ENCODE peak calls at places on chromosomes 1 and 21, in five cellular contexts. U is HepG2; V is RKO; P is activated CD4-positive, alpha-beta T cell treated with anti-CD3 and anti-CD28 coated beads for 24 hours; K is left cardiac atrium. T is an unnamed sample.

GRCh38 chr1:37682334-37682987 is 9.9 kb upstream of the CDCA8 start:
- DNase-seq in U (peak), V (peak), P (peak), K (peak), T (peak)

GRCh38 chr1:176878750-176879536 is 285.6 kb downstream of the ASTN1 start:
- DNase-seq in U (no peak), V (no peak), P (no peak), K (no peak), T (no peak)

GRCh38 chr21:45148316-45149000 is 74.1 kb downstream of the ADARB1 start:
- DNase-seq in U (no peak), V (no peak), P (no peak), K (no peak), T (no peak)

GRCh38 chr1:229344937-229345684 is 2.3 kb upstream of the CCSAP start:
- DNase-seq in U (no peak), V (no peak), P (no peak), K (no peak), T (peak)

GRCh38 chr1:94090761-94091160 is 30.2 kb downstream of the ABCA4 start:
- DNase-seq in U (no peak), V (no peak), P (no peak), K (no peak), T (no peak)

GRCh38 chr1:21263653-21264225 is 26.5 kb downstream of the ECE1 start:
- DNase-seq in U (no peak), V (no peak), P (no peak), K (no peak), T (no peak)

GRCh38 chr1:15151377-15151806 is 2.2 kb upstream of the TMEM51 start:
- DNase-seq in U (peak), V (no peak), P (no peak), K (no peak), T (no peak)

GRCh38 chr1:54163051-54163450 is 10.3 kb upstream of the CDCP2 start:
- DNase-seq in U (no peak), V (no peak), P (no peak), K (no peak), T (no peak)

GRCh38 chr1:21308330-21308729 is 18.1 kb upstream of the ECE1 start:
- DNase-seq in U (no peak), V (no peak), P (no peak), K (no peak), T (no peak)

GRCh38 chr1:63414691-63415090 is 47.3 kb downstream of the ALG6 start:
- DNase-seq in U (no peak), V (no peak), P (no peak), K (no peak), T (no peak)

GRCh38 chr1:25700626-25701025 is 84.0 kb downstream of the MAN1C1 start:
- DNase-seq in U (no peak), V (no peak), P (no peak), K (no peak), T (peak)

GRCh38 chr1:101006553-101006952 is 19.0 kb downstream of the DPH5 start:
- DNase-seq in U (peak), V (no peak), P (no peak), K (no peak), T (no peak)

GRCh38 chr1:93257889-93258288 is 77.4 kb downstream of the CCDC18 start:
- DNase-seq in U (no peak), V (no peak), P (no peak), K (no peak), T (no peak)

GRCh38 chr1:31796707-31797106 is 19.1 kb downstream of the SPOCD1 start:
- DNase-seq in U (no peak), V (peak), P (no peak), K (no peak), T (no peak)

GRCh38 chr21:46661211-46661625 is 25.7 kb downstream of the PRMT2 start:
- DNase-seq in U (no peak), V (no peak), P (no peak), K (peak), T (peak)

GRCh38 chr1:205313681-205314308 is 7.8 kb downstream of the NUAK2 start:
- DNase-seq in U (no peak), V (no peak), P (no peak), K (peak), T (no peak)

GRCh38 chr1:229410370-229410691 is 23.6 kb downstream of the ACTA1 start:
- DNase-seq in U (no peak), V (no peak), P (no peak), K (no peak), T (no peak)

GRCh38 chr1:197024460-197024859 is 42.6 kb downstream of the F13B start:
- DNase-seq in U (peak), V (no peak), P (no peak), K (no peak), T (peak)

GRCh38 chr1:118960567-118961136 is 27.5 kb downstream of the TBX15 start:
- DNase-seq in U (peak), V (peak), P (no peak), K (peak), T (peak)

GRCh38 chr1:11746092-11746491 is 10.2 kb downstream of the AGTRAP start:
- DNase-seq in U (no peak), V (peak), P (no peak), K (no peak), T (peak)

GRCh38 chr21:29232601-29233541 is 65.9 kb upstream of the BACH1 start:
- DNase-seq in U (no peak), V (peak), P (no peak), K (no peak), T (peak)

GRCh38 chr21:43893536-43894205 is 28.6 kb downstream of the AGPAT3 start:
- DNase-seq in U (no peak), V (no peak), P (no peak), K (no peak), T (no peak)

GRCh38 chr1:189986521-189986920 is 491.1 kb downstream of the BRINP3 start:
- DNase-seq in U (no peak), V (no peak), P (no peak), K (no peak), T (no peak)

GRCh38 chr1:70140343-70140742 is 65.0 kb downstream of the LRRC40 start:
- DNase-seq in U (no peak), V (no peak), P (no peak), K (no peak), T (peak)

GRCh38 chr1:203173566-203173965 is 2.1 kb downstream of the MYBPH start:
- DNase-seq in U (no peak), V (no peak), P (no peak), K (no peak), T (no peak)

GRCh38 chr1:55310517-55310927 is 95.4 kb upstream of the USP24 start:
- DNase-seq in U (no peak), V (peak), P (no peak), K (peak), T (peak)

GRCh38 chr1:21818661-21819060 is 6.6 kb downstream of the LDLRAD2 start:
- DNase-seq in U (peak), V (peak), P (peak), K (peak), T (peak)

GRCh38 chr1:62613890-62614289 is 16.6 kb downstream of the ANGPTL3 start:
- DNase-seq in U (peak), V (no peak), P (no peak), K (no peak), T (peak)

GRCh38 chr1:72063364-72063763 is 219.0 kb downstream of the NEGR1 start:
- DNase-seq in U (no peak), V (peak), P (no peak), K (no peak), T (peak)

T was measured in GM23248.